ENCODE peak calls at places on chromosomes 1 and 21, in six cellular contexts. R is endothelial cell of umbilical vein, Y is HepG2, S is WTC11, H is K562, O is H1. W is an unnamed sample.

GRCh38 chr1:71232166-71232763 is 151.4 kb upstream of the ZRANB2 start:
- DNase-seq in O (no peak), Y (no peak), R (no peak), S (no peak), H (no peak), W (no peak)

GRCh38 chr1:218336353-218336752 is 8.8 kb upstream of the TGFB2 start:
- DNase-seq in H (no peak), S (no peak), R (no peak), O (no peak), Y (no peak), W (peak; percentile 73)

GRCh38 chr1:94783342-94784264 is 36.6 kb upstream of the SLC44A3 start:
- DNase-seq in O (no peak), S (no peak), H (no peak), R (peak; percentile 94), Y (no peak), W (no peak)

GRCh38 chr21:31351438-31351837 is 7.4 kb upstream of the TIAM1 start:
- DNase-seq in S (no peak), Y (no peak), R (no peak), O (no peak), H (no peak), W (no peak)

GRCh38 chr1:54543729-54544496 is 4.1 kb upstream of the ACOT11 start:
- DNase-seq in H (peak; percentile 9), Y (no peak), O (no peak), R (no peak), S (no peak), W (no peak)

GRCh38 chr21:43201491-43201890 is 32.7 kb downstream of the CRYAA start:
- DNase-seq in Y (no peak), H (no peak), R (no peak), O (no peak), S (no peak), W (no peak)

GRCh38 chr1:64098856-64099606 is 104.4 kb upstream of the UBE2U start:
- DNase-seq in O (no peak), Y (no peak), R (peak; percentile 16), H (no peak), S (no peak), W (no peak)

GRCh38 chr1:159823401-159823800 is 3.3 kb upstream of the SLAMF8 start:
- DNase-seq in S (no peak), R (no peak), H (no peak), Y (no peak), O (no peak), W (no peak)

GRCh38 chr1:241311056-241311746 is 45.8 kb downstream of the RGS7 start:
- DNase-seq in Y (no peak), O (no peak), R (no peak), S (no peak), H (no peak), W (no peak)

GRCh38 chr1:170886460-170886859 is 48.9 kb upstream of the MROH9 start:
- DNase-seq in O (no peak), R (no peak), H (no peak), S (no peak), Y (no peak), W (no peak)

GRCh38 chr1:117676615-117677130 is 70.8 kb downstream of the TENT5C start:
- DNase-seq in S (no peak), H (no peak), R (no peak), Y (no peak), O (no peak), W (no peak)

GRCh38 chr1:23810818-23811420 is 10.4 kb upstream of the GALE start:
- DNase-seq in H (peak; percentile 80), S (peak; percentile 79), R (peak; percentile 52), O (peak; percentile 88), Y (no peak), W (peak; percentile 41)

GRCh38 chr1:1593834-1594601 is 5.9 kb downstream of the FNDC10 start:
- DNase-seq in H (no peak), O (no peak), S (no peak), Y (no peak), R (no peak), W (no peak)

GRCh38 chr1:245715291-245715701 is 560.5 kb downstream of the KIF26B start:
- DNase-seq in O (no peak), S (no peak), H (no peak), Y (no peak), R (no peak), W (no peak)

GRCh38 chr1:68120136-68120791 is 69.8 kb upstream of the DIRAS3 start:
- DNase-seq in H (peak; percentile 55), R (peak; percentile 85), O (peak; percentile 75), S (peak; percentile 37), Y (peak; percentile 60), W (peak; percentile 66)

GRCh38 chr1:108512239-108513071 is 47.4 kb upstream of the EEIG2 start:
- DNase-seq in O (no peak), S (no peak), Y (no peak), R (peak; percentile 39), H (peak; percentile 56), W (no peak)

GRCh38 chr1:8552820-8553397 is 235.0 kb downstream of the SLC45A1 start:
- DNase-seq in R (no peak), Y (no peak), O (no peak), H (no peak), S (no peak), W (no peak)

GRCh38 chr1:214276786-214277185 is 4.2 kb upstream of the SMYD2 start:
- DNase-seq in O (no peak), R (no peak), S (no peak), Y (no peak), H (no peak), W (no peak)

GRCh38 chr1:245001252-245001651 is 136.9 kb upstream of the HNRNPU start:
- DNase-seq in H (no peak), R (no peak), O (no peak), Y (no peak), S (no peak), W (no peak)

GRCh38 chr1:231357831-231358354 is 19.8 kb downstream of the SPRTN start:
- DNase-seq in O (no peak), S (no peak), H (peak; percentile 61), R (peak; percentile 82), Y (peak; percentile 47), W (peak; percentile 52)

GRCh38 chr1:243939167-243939848 is 89.3 kb upstream of the AKT3 start:
- DNase-seq in O (peak; percentile 33), R (peak; percentile 47), Y (no peak), H (peak; percentile 47), S (no peak), W (peak; percentile 59)

GRCh38 chr1:1554926-1555915 is 14.8 kb upstream of the TMEM240 start:
- DNase-seq in S (no peak), Y (no peak), R (peak; percentile 20), O (no peak), H (peak; percentile 78), W (no peak)

GRCh38 chr1:245216356-245217110 is 61.7 kb downstream of the KIF26B start:
- DNase-seq in Y (no peak), O (no peak), R (no peak), H (no peak), S (no peak), W (no peak)

GRCh38 chr1:39321979-39322378 is 117.5 kb downstream of the MACF1 start:
- DNase-seq in O (no peak), H (no peak), S (no peak), R (no peak), Y (no peak), W (no peak)

GRCh38 chr1:224432672-224433040 is 1.9 kb downstream of the WDR26 start:
- DNase-seq in R (peak; percentile 48), S (no peak), O (no peak), Y (no peak), H (peak; percentile 58), W (no peak)

GRCh38 chr1:180515857-180516388 is 13.5 kb upstream of the ACBD6 start:
- DNase-seq in S (peak; percentile 66), R (peak; percentile 91), O (peak; percentile 63), H (peak; percentile 88), Y (peak; percentile 76), W (peak; percentile 84)

GRCh38 chr1:13682443-13682842 is 17.5 kb upstream of the PRDM2 start:
- DNase-seq in O (no peak), H (no peak), Y (no peak), S (no peak), R (no peak), W (no peak)

GRCh38 chr1:152244576-152244975 is 20.6 kb upstream of the HRNR start:
- DNase-seq in Y (no peak), S (no peak), O (no peak), R (no peak), H (no peak), W (no peak)

GRCh38 chr1:167301355-167301754 is 80.7 kb downstream of the POU2F1 start:
- DNase-seq in Y (no peak), S (no peak), H (no peak), R (no peak), O (no peak), W (no peak)

GRCh38 chr1:167294528-167294927 is 73.8 kb downstream of the POU2F1 start:
- DNase-seq in Y (no peak), H (no peak), S (no peak), R (no peak), O (no peak), W (no peak)

GRCh38 chr1:167297222-167298214 is 76.8 kb downstream of the POU2F1 start:
- DNase-seq in H (no peak), O (no peak), S (no peak), R (peak; percentile 52), Y (peak; percentile 91), W (peak; percentile 33)

GRCh38 chr1:167293057-167293456 is 72.4 kb downstream of the POU2F1 start:
- DNase-seq in S (no peak), O (no peak), Y (no peak), R (no peak), H (no peak), W (no peak)

GRCh38 chr1:167298328-167298727 is 77.6 kb downstream of the POU2F1 start:
- DNase-seq in O (no peak), R (peak; percentile 24), S (no peak), H (no peak), Y (no peak), W (no peak)
- TF ChIP-seq JUN in O (no peak), R (no peak), S (no peak), H (no peak), Y (no peak), W (no peak)

GRCh38 chr1:198890531-198890930 is 251.7 kb downstream of the PTPRC start:
- DNase-seq in Y (no peak), R (no peak), S (no peak), H (no peak), O (no peak), W (no peak)
- TF ChIP-seq JUN in Y (no peak), R (no peak), S (no peak), H (no peak), O (no peak), W (no peak)

DNA sequence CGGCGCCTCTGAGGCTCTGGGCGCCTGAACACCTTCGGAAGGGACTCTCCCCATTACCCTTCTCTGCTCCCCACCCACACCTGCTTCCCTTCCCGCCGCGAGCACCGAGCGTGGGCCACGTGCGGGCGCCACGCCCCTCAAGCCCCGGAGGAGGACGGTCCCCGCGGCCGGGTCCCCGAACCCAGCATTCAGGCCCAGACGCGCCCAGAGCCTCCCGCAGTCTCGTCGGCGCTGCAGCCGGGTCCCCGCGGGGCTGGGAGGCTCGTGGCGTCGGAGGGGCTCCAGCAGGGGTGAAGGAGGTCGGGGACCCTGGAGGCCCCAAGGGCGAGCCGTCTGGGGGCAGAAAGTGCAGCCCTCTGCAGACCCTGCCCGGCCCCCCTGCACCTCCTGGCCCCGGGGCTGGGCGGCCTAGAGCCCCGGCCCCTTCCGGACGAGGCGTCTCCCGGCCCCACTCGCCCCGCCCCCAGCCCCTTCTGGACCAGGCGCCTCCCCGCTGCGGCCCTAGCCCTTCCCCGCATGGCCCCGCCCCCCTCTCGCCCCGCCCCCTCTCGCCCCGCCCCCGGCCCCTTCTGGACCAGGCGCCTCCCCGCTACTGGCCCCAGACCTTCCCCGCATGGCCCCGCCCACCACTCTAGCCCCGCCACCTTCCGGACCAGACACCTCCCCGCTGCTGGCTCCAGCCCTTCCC is 378 bp upstream of the SMIM1 start:
- DNase-seq in O (peak; percentile 94), Y (peak; percentile 83), H (peak; percentile 100), R (peak; percentile 72), S (peak; percentile 98), W (peak; percentile 84)
- TF ChIP-seq JUN in O (no peak), Y (no peak), H (no peak), R (no peak), S (no peak), W (no peak)

GRCh38 chr21:44765231-44766013 is 36.2 kb downstream of the UBE2G2 start:
- DNase-seq in R (peak; percentile 6), H (peak; percentile 76), Y (no peak), O (no peak), S (no peak), W (no peak)
- TF ChIP-seq JUN in R (no peak), H (no peak), Y (no peak), O (no peak), S (no peak), W (no peak)